ENCODE peak calls at places on chromosomes 7 and 10, in seven cellular contexts. U, Q, M, T, C, K and O are unnamed samples.

GRCh38 chr10:44972874-44973306 is 5.7 kb downstream of the DEPP1 start:
- DNase-seq in U (peak; percentile 58), Q (no peak), M (no peak), T (no peak), C (no peak), K (no peak), O (no peak)

GRCh38 chr10:120981601-120982381 is 130.6 kb downstream of the WDR11 start:
- DNase-seq in U (no peak), Q (no peak), M (no peak), T (no peak), C (no peak), K (no peak), O (no peak)

GRCh38 chr10:95660283-95660682 is 3.8 kb upstream of the ALDH18A1 start:
- DNase-seq in U (no peak), Q (no peak), M (peak; percentile 75), T (peak; percentile 12), C (no peak), K (peak; percentile 46), O (no peak)

GRCh38 chr7:35474100-35474499 is 220.2 kb upstream of the TBX20 start:
- DNase-seq in U (no peak), Q (no peak), M (no peak), T (no peak), C (no peak), K (no peak), O (no peak)

GRCh38 chr7:113710310-113711106 is 208.3 kb downstream of the PPP1R3A start:
- DNase-seq in U (no peak), Q (peak; percentile 31), M (peak; percentile 68), T (peak; percentile 6), C (peak; percentile 40), K (peak; percentile 69), O (peak; percentile 10)

GRCh38 chr7:105963038-105963667 is at the start of gene CDHR3:
- DNase-seq in U (no peak), Q (no peak), M (no peak), T (no peak), C (no peak), K (no peak), O (no peak)

GRCh38 chr10:1047937-1048336 is 982 bp downstream of the IDI1 start:
- DNase-seq in U (no peak), Q (no peak), M (no peak), T (no peak), C (no peak), K (no peak), O (no peak)

GRCh38 chr10:109018892-109019507 is 904.3 kb downstream of the XPNPEP1 start:
- DNase-seq in U (no peak), Q (no peak), M (no peak), T (no peak), C (no peak), K (peak; percentile 8), O (no peak)

GRCh38 chr10:111840546-111840945 is 343.0 kb downstream of the GPAM start:
- DNase-seq in U (no peak), Q (no peak), M (no peak), T (no peak), C (no peak), K (no peak), O (no peak)

GRCh38 chr7:70782729-70783290 is 349.1 kb upstream of the GALNT17 start:
- DNase-seq in U (no peak), Q (no peak), M (no peak), T (no peak), C (no peak), K (no peak), O (no peak)

GRCh38 chr10:95391570-95392249 is 100.9 kb upstream of the PDLIM1 start:
- DNase-seq in U (no peak), Q (no peak), M (no peak), T (no peak), C (no peak), K (peak; percentile 67), O (peak; percentile 41)

GRCh38 chr10:59336632-59337031 is 25.7 kb downstream of the FAM13C start:
- DNase-seq in U (no peak), Q (no peak), M (no peak), T (no peak), C (no peak), K (peak; percentile 36), O (no peak)

GRCh38 chr10:128032466-128032865 is 93.8 kb downstream of the MKI67 start:
- DNase-seq in U (no peak), Q (no peak), M (no peak), T (no peak), C (no peak), K (no peak), O (no peak)

GRCh38 chr7:35802649-35803048 is 1.8 kb downstream of the SEPTIN7 start:
- DNase-seq in U (no peak), Q (no peak), M (no peak), T (no peak), C (no peak), K (no peak), O (no peak)

GRCh38 chr10:126256864-126257263 is 131.4 kb downstream of the ADAM12 start:
- DNase-seq in U (no peak), Q (no peak), M (no peak), T (no peak), C (no peak), K (no peak), O (no peak)

GRCh38 chr7:42886129-42886528 is 25.7 kb downstream of the C7orf25 start:
- DNase-seq in U (no peak), Q (no peak), M (no peak), T (no peak), C (no peak), K (no peak), O (no peak)

GRCh38 chr7:21944616-21945373 is 904 bp downstream of the CDCA7L start:
- DNase-seq in U (no peak), Q (no peak), M (no peak), T (no peak), C (no peak), K (peak; percentile 28), O (peak; percentile 23)

GRCh38 chr7:101081432-101081831 is 3.8 kb upstream of the TRIM56 start:
- DNase-seq in U (no peak), Q (no peak), M (no peak), T (no peak), C (no peak), K (no peak), O (no peak)

GRCh38 chr7:26506196-26506595 is 214.5 kb downstream of the SNX10 start:
- DNase-seq in U (no peak), Q (no peak), M (no peak), T (no peak), C (no peak), K (no peak), O (no peak)

GRCh38 chr10:44292390-44293002 is 92.4 kb downstream of the CXCL12 start:
- DNase-seq in U (no peak), Q (no peak), M (no peak), T (no peak), C (no peak), K (no peak), O (no peak)

GRCh38 chr10:3622427-3622826 is 162.6 kb downstream of the KLF6 start:
- DNase-seq in U (no peak), Q (no peak), M (no peak), T (no peak), C (no peak), K (no peak), O (no peak)

GRCh38 chr7:134802762-134803161 is 23.3 kb downstream of the CALD1 start:
- DNase-seq in U (no peak), Q (no peak), M (no peak), T (no peak), C (no peak), K (no peak), O (no peak)

GRCh38 chr7:154835924-154836529 is 166.9 kb downstream of the PAXIP1 start:
- DNase-seq in U (no peak), Q (no peak), M (no peak), T (no peak), C (no peak), K (no peak), O (no peak)

GRCh38 chr10:58180633-58181032 is 87.1 kb downstream of the IPMK start:
- DNase-seq in U (no peak), Q (no peak), M (no peak), T (no peak), C (no peak), K (no peak), O (no peak)

GRCh38 chr7:40572810-40573470 is 438.1 kb downstream of the SUGCT start:
- DNase-seq in U (no peak), Q (no peak), M (no peak), T (no peak), C (no peak), K (no peak), O (no peak)

GRCh38 chr10:117461766-117462423 is 80.7 kb upstream of the EMX2 start:
- DNase-seq in U (peak; percentile 81), Q (no peak), M (peak; percentile 81), T (peak; percentile 79), C (no peak), K (peak; percentile 94), O (peak; percentile 95)

GRCh38 chr10:47045331-47045861 is 134.2 kb downstream of the PTPN20 start:
- DNase-seq in U (no peak), Q (no peak), M (no peak), T (no peak), C (no peak), K (no peak), O (no peak)

GRCh38 chr10:77228559-77228958 is 409.0 kb downstream of the KCNMA1 start:
- DNase-seq in U (no peak), Q (no peak), M (no peak), T (no peak), C (no peak), K (no peak), O (no peak)

GRCh38 chr10:7354330-7355047 is 56.3 kb downstream of the SFMBT2 start:
- DNase-seq in U (no peak), Q (no peak), M (peak; percentile 60), T (peak; percentile 40), C (no peak), K (no peak), O (no peak)